ENCODE peak calls at places on chromosome 4, in four cellular contexts. B, N, M and C are unnamed samples.

GRCh38 chr4:159768011-159768410 is 665.1 kb downstream of the RAPGEF2 start:
- DNase-seq in B (no peak), N (no peak), M (no peak), C (no peak)

GRCh38 chr4:112938461-112939058 is 110.9 kb upstream of the ANK2 start:
- DNase-seq in B (peak; percentile 73), N (no peak), M (peak; percentile 1), C (no peak)

GRCh38 chr4:148311493-148311892 is 130.7 kb downstream of the NR3C2 start:
- DNase-seq in B (no peak), N (no peak), M (no peak), C (no peak)

GRCh38 chr4:2042207-2042946 is 16.8 kb upstream of the NAT8L start:
- DNase-seq in B (peak; percentile 59), N (peak; percentile 69), M (peak; percentile 36), C (peak; percentile 46)

GRCh38 chr4:94486372-94486801 is 34.6 kb downstream of the PDLIM5 start:
- DNase-seq in B (no peak), N (no peak), M (no peak), C (no peak)

GRCh38 chr4:97300561-97300960 is 842.7 kb downstream of the STPG2 start:
- DNase-seq in B (no peak), N (no peak), M (no peak), C (no peak)

GRCh38 chr4:175369087-175369486 is 443.0 kb downstream of the GPM6A start:
- DNase-seq in B (peak; percentile 72), N (no peak), M (no peak), C (no peak)

GRCh38 chr4:169243808-169244207 is 26.9 kb downstream of the SH3RF1 start:
- DNase-seq in B (peak; percentile 78), N (no peak), M (no peak), C (no peak)

GRCh38 chr4:24003476-24003875 is 113.6 kb upstream of the PPARGC1A start:
- DNase-seq in B (no peak), N (no peak), M (no peak), C (no peak)

GRCh38 chr4:138062929-138063328 is 179.2 kb downstream of the SLC7A11 start:
- DNase-seq in B (peak; percentile 67), N (no peak), M (no peak), C (no peak)

GRCh38 chr4:77193511-77194236 is 36.7 kb downstream of the CCNG2 start:
- DNase-seq in B (no peak), N (peak; percentile 83), M (peak; percentile 71), C (peak; percentile 55)

GRCh38 chr4:3317656-3318211 is 24.9 kb downstream of the RGS12 start:
- DNase-seq in B (no peak), N (peak; percentile 57), M (no peak), C (no peak)

GRCh38 chr4:168586926-168587325 is 90.1 kb downstream of the PALLD start:
- DNase-seq in B (no peak), N (no peak), M (no peak), C (no peak)

GRCh38 chr4:3338321-3338838 is 45.6 kb downstream of the RGS12 start:
- DNase-seq in B (no peak), N (no peak), M (no peak), C (no peak)

GRCh38 chr4:38310446-38311043 is 350.3 kb downstream of the PTTG2 start:
- DNase-seq in B (peak; percentile 28), N (no peak), M (peak; percentile 83), C (peak; percentile 44)

GRCh38 chr4:75916091-75916661 is 13.9 kb upstream of the PPEF2 start:
- DNase-seq in B (peak; percentile 68), N (no peak), M (peak; percentile 26), C (peak; percentile 47)

GRCh38 chr4:159206427-159206871 is 103.6 kb downstream of the RAPGEF2 start:
- DNase-seq in B (no peak), N (no peak), M (no peak), C (no peak)

GRCh38 chr4:184473515-184474260 is 662 bp downstream of the IRF2 start:
- DNase-seq in B (peak; percentile 70), N (peak; percentile 79), M (peak; percentile 61), C (peak; percentile 26)

GRCh38 chr4:99025506-99025905 is 30.0 kb downstream of the METAP1 start:
- DNase-seq in B (no peak), N (no peak), M (no peak), C (no peak)

GRCh38 chr4:128255906-128256305 is 31.7 kb downstream of the PGRMC2 start:
- DNase-seq in B (no peak), N (no peak), M (no peak), C (no peak)

GRCh38 chr4:128247906-128248305 is 39.7 kb downstream of the PGRMC2 start:
- DNase-seq in B (no peak), N (no peak), M (no peak), C (no peak)

GRCh38 chr4:128244379-128244778 is 43.2 kb downstream of the PGRMC2 start:
- DNase-seq in B (peak; percentile 75), N (no peak), M (no peak), C (no peak)

DNA sequence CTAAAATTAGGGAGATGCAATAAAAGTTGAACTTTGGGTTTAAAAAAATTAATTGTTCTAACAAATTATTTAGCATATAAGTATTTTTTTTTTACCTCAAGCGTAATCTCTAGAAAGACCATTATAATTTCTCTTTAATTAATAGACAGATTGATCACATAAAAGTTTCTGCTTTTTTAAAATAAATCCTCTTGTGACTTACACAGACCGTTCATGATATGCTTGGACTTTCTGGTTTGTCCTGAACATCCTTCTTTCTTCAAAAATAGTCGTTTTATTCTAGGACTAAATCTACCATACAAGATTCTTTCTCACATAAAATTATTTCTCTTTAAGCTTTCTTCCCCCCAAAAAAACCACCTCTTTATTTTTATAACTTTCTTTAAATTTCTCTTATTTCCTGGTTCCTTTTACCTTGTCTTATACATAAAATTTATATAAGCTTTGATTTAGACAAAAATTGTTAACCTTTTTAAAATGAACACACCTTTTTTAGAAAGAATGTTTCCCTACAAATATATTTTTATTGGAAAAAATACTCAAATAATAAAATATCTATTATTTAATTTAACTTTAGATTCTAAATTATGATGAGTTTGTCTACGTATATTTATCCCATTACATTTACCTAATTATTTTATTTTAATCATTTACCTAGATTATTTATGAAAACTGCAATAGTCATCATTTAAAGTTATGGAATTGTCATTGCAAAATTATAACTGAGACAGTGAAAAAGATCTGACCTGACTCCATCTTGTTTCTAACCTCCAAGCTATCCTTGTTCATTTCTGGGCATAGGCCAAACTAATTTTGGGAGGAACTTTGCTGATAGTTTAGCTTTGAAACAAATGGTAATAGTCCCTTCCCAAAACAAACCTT is 37.6 kb downstream of the PGRMC2 start:
- DNase-seq in B (no peak), N (no peak), M (no peak), C (no peak)
- H3K9me3 ChIP-seq in B (no peaks in the 10 kb centered on the region), N (no peaks in the 10 kb centered on the region), M (no peaks in the 10 kb centered on the region), C (peaks cover 3% of the 10 kb centered on the region)

GRCh38 chr4:48008021-48008596 is 8.4 kb downstream of the CNGA1 start:
- DNase-seq in B (no peak), N (no peak), M (no peak), C (no peak)
- H3K9me3 ChIP-seq in B (no peaks in the 10 kb centered on the region), N (no peaks in the 10 kb centered on the region), M (no peaks in the 10 kb centered on the region), C (no peaks in the 10 kb centered on the region)

DNA sequence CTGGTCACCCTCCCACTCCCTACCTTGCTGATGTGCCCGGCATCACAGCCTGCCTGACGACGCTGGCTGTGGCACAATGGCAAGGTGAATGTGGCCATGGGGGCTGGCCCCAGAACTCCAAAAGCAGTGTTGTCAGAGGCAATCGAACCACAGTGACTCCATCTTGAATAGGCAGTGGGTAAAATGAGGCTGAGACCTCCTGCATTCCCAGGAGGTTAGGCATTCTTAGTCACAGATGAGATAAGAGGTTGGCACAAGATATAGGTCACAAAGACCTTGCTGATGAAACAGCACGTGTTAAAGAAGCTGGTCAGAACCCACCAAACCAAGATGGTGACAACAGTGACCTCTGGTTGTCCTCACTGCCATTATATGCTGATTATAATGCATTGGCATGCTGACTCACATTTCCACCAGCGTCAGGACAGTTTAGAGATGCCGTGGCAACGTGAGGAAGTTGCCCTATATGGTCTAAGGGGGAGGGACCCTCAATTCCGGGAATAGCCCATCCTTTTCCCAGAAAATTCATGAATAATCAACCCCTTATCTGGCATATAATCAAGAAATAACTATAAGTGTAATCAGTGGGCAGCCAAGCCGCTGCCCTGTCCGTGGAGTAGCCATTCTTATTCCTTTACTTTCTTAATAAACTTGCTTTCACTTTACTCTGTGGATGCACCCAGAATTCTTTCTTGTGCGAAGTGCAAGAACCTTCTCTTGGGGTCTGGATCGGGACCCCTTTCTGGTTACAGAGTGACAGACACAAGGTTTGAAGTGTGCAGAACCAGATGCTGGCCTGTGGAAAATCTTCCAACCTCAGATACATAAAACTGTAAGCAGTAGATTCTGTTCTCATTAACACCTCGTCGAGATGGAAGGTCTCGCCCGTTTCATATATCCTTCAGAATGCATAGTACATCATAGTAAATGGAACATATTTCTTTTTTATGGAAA is 26.8 kb upstream of the CLDN24 start:
- DNase-seq in B (peak; percentile 97), N (no peak), M (no peak), C (no peak)
- H3K9me3 ChIP-seq in B (no peaks in the 10 kb centered on the region), N (no peaks in the 10 kb centered on the region), M (no peaks in the 10 kb centered on the region), C (no peaks in the 10 kb centered on the region)

GRCh38 chr4:147233-147632 is 22.9 kb downstream of the ZNF718 start:
- DNase-seq in B (no peak), N (no peak), M (no peak), C (no peak)
- H3K9me3 ChIP-seq in B (peaks cover 21% of the 10 kb centered on the region), N (peaks cover 64% of the 10 kb centered on the region), M (peaks cover 43% of the 10 kb centered on the region), C (peaks cover 34% of the 10 kb centered on the region)